ENCODE peak calls at places on chromosomes 11 and 22, in nine cellular contexts. J, T, A, H, E, Y, F, X and G are unnamed samples.
A peak's percentile ranks its signal among the peaks of the same experiment; 100 is the strongest.

GRCh38 chr22:28674121-28674563 is 5.5 kb downstream of the TTC28 start:
- DNase-seq in J (no peak), T (no peak), A (no peak), H (no peak), E (no peak), Y (no peak), F (no peak), X (peak; percentile 32), G (peak; percentile 14)

GRCh38 chr11:15223318-15223717 is 108.6 kb downstream of the INSC start:
- DNase-seq in J (no peak), T (no peak), A (no peak), H (no peak), E (no peak), Y (no peak), F (no peak), X (no peak), G (no peak)

GRCh38 chr22:39965749-39966148 is 5.6 kb downstream of the TMA7B start:
- DNase-seq in J (no peak), T (peak; percentile 31), A (no peak), H (no peak), E (no peak), Y (no peak), F (no peak), X (peak; percentile 80), G (no peak)

GRCh38 chr11:64339754-64340408 is at the start of gene CCDC88B:
- DNase-seq in J (no peak), T (no peak), A (no peak), H (peak; percentile 85), E (no peak), Y (no peak), F (peak; percentile 99), X (no peak), G (peak; percentile 93)

GRCh38 chr11:70191495-70192140 is 11.5 kb upstream of the FADD start:
- DNase-seq in J (no peak), T (peak; percentile 73), A (no peak), H (peak; percentile 79), E (peak; percentile 54), Y (peak; percentile 52), F (peak; percentile 87), X (peak; percentile 78), G (peak; percentile 59)

GRCh38 chr22:27859336-27859735 is 57.8 kb upstream of the MN1 start:
- DNase-seq in J (no peak), T (no peak), A (no peak), H (no peak), E (no peak), Y (no peak), F (no peak), X (no peak), G (no peak)

GRCh38 chr11:33207408-33207985 is 46.2 kb upstream of the CSTF3 start:
- DNase-seq in J (no peak), T (no peak), A (no peak), H (no peak), E (peak; percentile 36), Y (no peak), F (no peak), X (peak; percentile 54), G (no peak)

GRCh38 chr11:61129608-61130523 is 27.6 kb downstream of the CD5 start:
- DNase-seq in J (peak; percentile 94), T (peak; percentile 90), A (peak; percentile 91), H (peak; percentile 92), E (peak; percentile 93), Y (peak; percentile 74), F (peak; percentile 98), X (peak; percentile 94), G (peak; percentile 100)

GRCh38 chr11:132028380-132029240 is 658.2 kb downstream of the NTM start:
- DNase-seq in J (no peak), T (no peak), A (no peak), H (peak; percentile 46), E (peak; percentile 74), Y (no peak), F (no peak), X (no peak), G (no peak)

GRCh38 chr11:110711776-110712642 is at the start of gene ARHGAP20:
- DNase-seq in J (peak; percentile 85), T (peak; percentile 42), A (peak; percentile 80), H (peak; percentile 77), E (peak; percentile 62), Y (peak; percentile 41), F (peak; percentile 92), X (peak; percentile 62), G (peak; percentile 53)

GRCh38 chr11:79189604-79190003 is 251.2 kb downstream of the TENM4 start:
- DNase-seq in J (no peak), T (peak; percentile 67), A (no peak), H (no peak), E (no peak), Y (no peak), F (no peak), X (no peak), G (no peak)
- TF ChIP-seq POLR2AphosphoS5 in J (no peak), T (peak; percentile 52), A (no peak), H (no peak), E (no peak), Y (no peak), F (no peak), X (no peak), G (no peak)

GRCh38 chr11:71448257-71449161 is at the start of gene DHCR7:
- DNase-seq in J (peak; percentile 97), T (peak; percentile 94), A (peak; percentile 96), H (peak; percentile 97), E (peak; percentile 97), Y (peak; percentile 92), F (peak; percentile 99), X (peak; percentile 99), G (peak; percentile 98)
- TF ChIP-seq POLR2A in J (no peak), T (peak; percentile 55), A (no peak), H (peak; percentile 77), E (peak; percentile 65), Y (peak; percentile 8), F (peak; percentile 7), X (peak; percentile 79), G (peak; percentile 66)

GRCh38 chr22:32804823-32805585 is 3.5 kb downstream of the TIMP3 start:
- DNase-seq in J (no peak), T (no peak), A (no peak), H (no peak), E (no peak), Y (no peak), F (no peak), X (no peak), G (no peak)

GRCh38 chr22:32802291-32802826 is 854 bp downstream of the TIMP3 start:
- DNase-seq in J (no peak), T (no peak), A (no peak), H (no peak), E (no peak), Y (no peak), F (no peak), X (no peak), G (no peak)

GRCh38 chr22:32804036-32804435 is 2.5 kb downstream of the TIMP3 start:
- DNase-seq in J (no peak), T (no peak), A (no peak), H (no peak), E (no peak), Y (no peak), F (no peak), X (no peak), G (no peak)

GRCh38 chr22:32801436-32802290 is at the start of gene TIMP3:
- DNase-seq in J (peak; percentile 96), T (peak; percentile 74), A (peak; percentile 92), H (peak; percentile 74), E (no peak), Y (peak; percentile 82), F (peak; percentile 86), X (peak; percentile 59), G (no peak)

DNA sequence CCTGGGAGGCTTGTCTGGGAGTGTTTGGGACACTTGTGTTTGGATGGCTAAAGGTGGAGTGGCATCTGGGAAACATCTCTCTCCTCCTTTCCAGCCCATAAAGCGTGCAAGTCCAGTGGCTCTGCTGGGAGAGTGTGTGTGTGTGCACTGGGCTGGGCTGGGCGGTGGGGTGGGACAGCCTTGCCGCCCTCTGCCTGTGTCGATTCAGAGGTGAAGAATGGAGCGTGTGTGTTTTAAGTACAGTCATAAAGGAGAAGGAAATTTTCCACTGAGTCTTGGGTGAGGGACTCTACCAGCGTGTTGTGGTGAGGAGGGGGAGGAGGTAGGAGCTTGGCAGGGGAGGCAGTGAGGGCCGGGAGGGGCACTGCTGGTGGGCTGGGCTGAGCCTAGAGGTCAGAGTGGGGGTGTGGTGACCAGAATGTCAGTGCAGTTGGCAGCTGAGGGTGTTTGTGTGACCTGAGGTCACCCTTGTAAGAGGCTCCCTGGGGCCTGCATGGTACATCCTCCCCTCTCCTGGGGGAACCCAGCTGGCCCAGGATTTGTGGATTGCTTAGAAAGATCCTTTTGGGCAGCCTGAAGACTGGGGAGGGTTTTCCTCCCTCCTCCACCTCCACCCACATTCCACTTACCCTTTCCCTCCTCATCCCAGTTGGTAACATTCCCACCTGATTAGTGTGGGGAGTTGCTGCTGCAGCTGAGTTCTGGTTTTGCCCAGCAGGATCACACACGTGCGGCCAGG is 1.7 kb downstream of the TIMP3 start:
- DNase-seq in J (peak; percentile 72), T (no peak), A (no peak), H (no peak), E (no peak), Y (no peak), F (no peak), X (no peak), G (no peak)
- TF ChIP-seq POLR2AphosphoS5 in J (no peak), T (no peak), A (no peak), H (peak; percentile 20), E (no peak), Y (no peak), F (peak; percentile 73), X (no peak), G (no peak)

GRCh38 chr22:42615092-42615859 is 593 bp upstream of the POLDIP3 start:
- DNase-seq in J (peak; percentile 97), T (peak; percentile 77), A (peak; percentile 95), H (peak; percentile 92), E (peak; percentile 97), Y (peak; percentile 90), F (peak; percentile 92), X (peak; percentile 86), G (peak; percentile 80)
- TF ChIP-seq POLR2A in J (peak; percentile 97), T (peak; percentile 37), A (peak; percentile 97), H (peak; percentile 99), E (peak; percentile 100), Y (peak; percentile 97), F (peak; percentile 92), X (peak; percentile 100), G (peak; percentile 100)